ENCODE peak calls at places on chromosomes 11 and 22, in ten cellular contexts. One of them, this sample, is unnamed.

GRCh38 chr11:35192347-35192746 is 53.4 kb downstream of the CD44 start:
- DNase-seq in heart right ventricle: peak; percentile 58
- DNase-seq in AG09309: no peak
- DNase-seq in GM10248: no peak
- DNase-seq in pancreas: no peak
- DNase-seq in fibroblast of mammary gland: peak; percentile 43
- DNase-seq in fibroblast of pulmonary artery: peak; percentile 53
- DNase-seq in GM13977: no peak
- DNase-seq in fibroblast of the aortic adventitia: peak; percentile 56
- DNase-seq in fibroblast of lung: peak; percentile 74
- DNase-seq in this sample: peak; percentile 41

GRCh38 chr11:95556342-95557151 is 233.0 kb downstream of the FAM76B start:
- DNase-seq in GM13977: peak; percentile 34
- DNase-seq in pancreas: no peak
- DNase-seq in fibroblast of pulmonary artery: peak; percentile 43
- DNase-seq in fibroblast of mammary gland: peak; percentile 88
- DNase-seq in GM10248: peak; percentile 26
- DNase-seq in fibroblast of lung: peak; percentile 96
- DNase-seq in heart right ventricle: no peak
- DNase-seq in fibroblast of the aortic adventitia: peak; percentile 82
- DNase-seq in AG09309: peak; percentile 66
- DNase-seq in this sample: no peak

GRCh38 chr11:17259931-17260499 is 16.5 kb upstream of the NUCB2 start:
- DNase-seq in AG09309: no peak
- DNase-seq in fibroblast of lung: peak; percentile 17
- DNase-seq in fibroblast of pulmonary artery: peak; percentile 49
- DNase-seq in heart right ventricle: no peak
- DNase-seq in fibroblast of the aortic adventitia: peak; percentile 48
- DNase-seq in pancreas: no peak
- DNase-seq in fibroblast of mammary gland: peak; percentile 11
- DNase-seq in GM13977: no peak
- DNase-seq in GM10248: no peak
- DNase-seq in this sample: no peak

GRCh38 chr22:37703906-37704305 is 7.1 kb downstream of the TRIOBP start:
- DNase-seq in fibroblast of lung: no peak
- DNase-seq in AG09309: no peak
- DNase-seq in fibroblast of the aortic adventitia: no peak
- DNase-seq in fibroblast of pulmonary artery: no peak
- DNase-seq in pancreas: no peak
- DNase-seq in heart right ventricle: no peak
- DNase-seq in GM13977: no peak
- DNase-seq in GM10248: no peak
- DNase-seq in fibroblast of mammary gland: peak; percentile 38
- DNase-seq in this sample: no peak

GRCh38 chr11:33713162-33713913 is 12.7 kb upstream of the C11orf91 start:
- DNase-seq in fibroblast of pulmonary artery: no peak
- DNase-seq in fibroblast of mammary gland: no peak
- DNase-seq in fibroblast of the aortic adventitia: peak; percentile 51
- DNase-seq in GM13977: no peak
- DNase-seq in GM10248: no peak
- DNase-seq in heart right ventricle: no peak
- DNase-seq in pancreas: no peak
- DNase-seq in AG09309: no peak
- DNase-seq in fibroblast of lung: no peak
- DNase-seq in this sample: no peak

GRCh38 chr11:103582351-103582909 is 454.0 kb upstream of the DDI1 start:
- DNase-seq in fibroblast of the aortic adventitia: no peak
- DNase-seq in GM13977: no peak
- DNase-seq in fibroblast of lung: no peak
- DNase-seq in fibroblast of pulmonary artery: peak; percentile 13
- DNase-seq in fibroblast of mammary gland: peak; percentile 40
- DNase-seq in heart right ventricle: no peak
- DNase-seq in AG09309: no peak
- DNase-seq in pancreas: no peak
- DNase-seq in GM10248: no peak
- DNase-seq in this sample: no peak

GRCh38 chr11:14584595-14584994 is 59.0 kb upstream of the PDE3B start:
- DNase-seq in fibroblast of mammary gland: no peak
- DNase-seq in GM13977: no peak
- DNase-seq in fibroblast of lung: no peak
- DNase-seq in fibroblast of pulmonary artery: no peak
- DNase-seq in pancreas: no peak
- DNase-seq in fibroblast of the aortic adventitia: no peak
- DNase-seq in heart right ventricle: no peak
- DNase-seq in AG09309: no peak
- DNase-seq in GM10248: no peak
- DNase-seq in this sample: no peak

GRCh38 chr11:86245369-86246292 is 1.1 kb downstream of the EED start:
- DNase-seq in fibroblast of pulmonary artery: peak; percentile 18
- DNase-seq in GM13977: peak; percentile 31
- DNase-seq in fibroblast of lung: peak; percentile 28
- DNase-seq in AG09309: no peak
- DNase-seq in fibroblast of the aortic adventitia: peak; percentile 28
- DNase-seq in fibroblast of mammary gland: peak; percentile 23
- DNase-seq in GM10248: no peak
- DNase-seq in heart right ventricle: no peak
- DNase-seq in pancreas: no peak
- DNase-seq in this sample: peak; percentile 45

GRCh38 chr11:10400856-10401255 is 54.2 kb upstream of the AMPD3 start:
- DNase-seq in fibroblast of mammary gland: no peak
- DNase-seq in fibroblast of pulmonary artery: no peak
- DNase-seq in heart right ventricle: no peak
- DNase-seq in fibroblast of lung: no peak
- DNase-seq in fibroblast of the aortic adventitia: no peak
- DNase-seq in AG09309: no peak
- DNase-seq in GM13977: no peak
- DNase-seq in pancreas: no peak
- DNase-seq in GM10248: no peak
- DNase-seq in this sample: no peak

GRCh38 chr11:102256251-102256650 is 61.0 kb upstream of the BIRC3 start:
- DNase-seq in AG09309: no peak
- DNase-seq in fibroblast of pulmonary artery: peak; percentile 46
- DNase-seq in pancreas: no peak
- DNase-seq in heart right ventricle: no peak
- DNase-seq in GM13977: no peak
- DNase-seq in fibroblast of the aortic adventitia: no peak
- DNase-seq in fibroblast of lung: peak; percentile 55
- DNase-seq in GM10248: no peak
- DNase-seq in fibroblast of mammary gland: peak; percentile 81
- DNase-seq in this sample: no peak

GRCh38 chr11:113906038-113906437 is 1.4 kb downstream of the HTR3B start:
- DNase-seq in fibroblast of mammary gland: peak; percentile 43
- DNase-seq in GM13977: no peak
- DNase-seq in GM10248: no peak
- DNase-seq in fibroblast of lung: peak; percentile 55
- DNase-seq in heart right ventricle: no peak
- DNase-seq in fibroblast of the aortic adventitia: peak; percentile 22
- DNase-seq in pancreas: no peak
- DNase-seq in fibroblast of pulmonary artery: peak; percentile 31
- DNase-seq in AG09309: no peak
- DNase-seq in this sample: no peak
- TF ChIP-seq CTCF in fibroblast of mammary gland: peak; percentile 29
- TF ChIP-seq CTCF in GM13977: no peak
- TF ChIP-seq CTCF in GM10248: no peak
- TF ChIP-seq CTCF in fibroblast of lung: no peak
- TF ChIP-seq CTCF in heart right ventricle: no peak
- TF ChIP-seq CTCF in fibroblast of the aortic adventitia: no peak
- TF ChIP-seq CTCF in pancreas: no peak
- TF ChIP-seq CTCF in fibroblast of pulmonary artery: peak; percentile 19
- TF ChIP-seq CTCF in AG09309: peak; percentile 30
- TF ChIP-seq CTCF in this sample: no peak

GRCh38 chr11:27505781-27506180 is 788 bp downstream of the LIN7C start:
- DNase-seq in pancreas: no peak
- DNase-seq in GM10248: no peak
- DNase-seq in fibroblast of lung: no peak
- DNase-seq in GM13977: no peak
- DNase-seq in fibroblast of the aortic adventitia: peak; percentile 46
- DNase-seq in fibroblast of pulmonary artery: no peak
- DNase-seq in heart right ventricle: no peak
- DNase-seq in fibroblast of mammary gland: no peak
- DNase-seq in AG09309: no peak
- DNase-seq in this sample: no peak

GRCh38 chr11:27507561-27508322 is 1.2 kb upstream of the LIN7C start:
- DNase-seq in AG09309: no peak
- DNase-seq in fibroblast of the aortic adventitia: no peak
- DNase-seq in fibroblast of lung: no peak
- DNase-seq in pancreas: no peak
- DNase-seq in GM13977: no peak
- DNase-seq in heart right ventricle: no peak
- DNase-seq in fibroblast of mammary gland: peak; percentile 7
- DNase-seq in fibroblast of pulmonary artery: no peak
- DNase-seq in GM10248: no peak
- DNase-seq in this sample: no peak

GRCh38 chr11:27509953-27510352 is 3.4 kb upstream of the LIN7C start:
- DNase-seq in AG09309: no peak
- DNase-seq in GM10248: no peak
- DNase-seq in fibroblast of pulmonary artery: no peak
- DNase-seq in fibroblast of lung: no peak
- DNase-seq in GM13977: no peak
- DNase-seq in heart right ventricle: no peak
- DNase-seq in fibroblast of mammary gland: no peak
- DNase-seq in fibroblast of the aortic adventitia: no peak
- DNase-seq in pancreas: no peak
- DNase-seq in this sample: no peak

GRCh38 chr11:27501102-27501501 is 5.5 kb downstream of the LIN7C start:
- DNase-seq in AG09309: no peak
- DNase-seq in fibroblast of mammary gland: no peak
- DNase-seq in pancreas: no peak
- DNase-seq in fibroblast of pulmonary artery: no peak
- DNase-seq in GM13977: no peak
- DNase-seq in heart right ventricle: no peak
- DNase-seq in GM10248: no peak
- DNase-seq in fibroblast of lung: no peak
- DNase-seq in fibroblast of the aortic adventitia: no peak
- DNase-seq in this sample: no peak

DNA sequence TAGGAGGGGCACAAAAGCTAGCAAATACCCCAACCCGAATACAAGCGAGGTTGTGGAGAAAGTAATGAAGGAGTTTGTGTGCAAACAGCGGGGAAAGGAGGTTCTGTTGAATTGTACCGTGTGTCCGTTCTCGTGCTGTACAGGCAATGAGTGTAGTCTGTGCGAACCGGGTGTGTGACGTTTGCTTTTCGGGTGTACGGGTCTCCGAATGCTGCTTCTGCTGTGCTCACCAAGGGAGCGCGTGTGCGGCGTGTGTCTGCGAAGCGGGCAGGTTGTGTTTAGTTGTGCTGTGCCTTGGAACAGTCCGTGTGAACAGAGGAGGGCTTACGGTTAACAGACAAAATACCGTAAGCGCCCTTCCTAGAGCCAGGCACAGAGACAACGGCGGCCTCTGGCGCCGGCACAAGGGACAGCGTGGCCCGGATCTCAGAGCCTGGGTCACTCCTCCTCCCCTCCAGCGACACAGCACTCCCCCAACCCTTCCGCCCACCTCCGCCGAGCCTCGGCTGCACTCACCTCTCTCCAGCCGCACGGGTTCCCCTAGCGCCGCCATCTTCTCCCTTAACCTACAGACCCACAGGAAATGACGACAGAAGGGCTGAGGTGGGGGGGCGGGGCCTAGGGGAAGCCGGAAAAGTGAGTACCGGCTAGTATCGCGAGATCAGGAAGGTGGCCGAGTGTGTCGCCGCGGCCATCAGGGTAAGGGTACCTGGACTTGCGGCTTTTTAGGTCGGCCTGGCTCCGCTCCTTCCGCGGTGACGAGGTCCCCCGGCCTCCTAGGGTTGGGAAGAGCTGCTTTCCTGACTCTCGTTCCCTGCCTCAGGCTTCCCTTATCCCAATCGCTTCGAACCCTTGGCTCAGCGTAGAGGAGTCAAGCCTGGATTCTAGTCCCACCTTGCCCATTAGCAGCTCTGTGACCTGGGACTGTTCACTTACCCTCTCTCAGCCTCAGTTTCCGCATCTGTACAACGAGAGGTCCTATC is at the start of gene LIN7C:
- DNase-seq in fibroblast of pulmonary artery: peak; percentile 96
- DNase-seq in fibroblast of mammary gland: peak; percentile 92
- DNase-seq in GM10248: peak; percentile 95
- DNase-seq in pancreas: peak; percentile 94
- DNase-seq in fibroblast of the aortic adventitia: peak; percentile 94
- DNase-seq in AG09309: peak; percentile 69
- DNase-seq in fibroblast of lung: peak; percentile 95
- DNase-seq in GM13977: peak; percentile 89
- DNase-seq in heart right ventricle: peak; percentile 98
- DNase-seq in this sample: peak; percentile 99
- TF ChIP-seq CTCF in fibroblast of pulmonary artery: no peak
- TF ChIP-seq CTCF in fibroblast of mammary gland: no peak
- TF ChIP-seq CTCF in GM10248: no peak
- TF ChIP-seq CTCF in pancreas: no peak
- TF ChIP-seq CTCF in fibroblast of the aortic adventitia: peak; percentile 12
- TF ChIP-seq CTCF in AG09309: no peak
- TF ChIP-seq CTCF in fibroblast of lung: no peak
- TF ChIP-seq CTCF in GM13977: peak; percentile 26
- TF ChIP-seq CTCF in heart right ventricle: no peak
- TF ChIP-seq CTCF in this sample: peak; percentile 6

GRCh38 chr22:50141891-50142363 is 28.6 kb upstream of the PANX2 start:
- DNase-seq in fibroblast of mammary gland: no peak
- DNase-seq in AG09309: no peak
- DNase-seq in GM10248: no peak
- DNase-seq in fibroblast of the aortic adventitia: no peak
- DNase-seq in GM13977: no peak
- DNase-seq in pancreas: no peak
- DNase-seq in fibroblast of pulmonary artery: no peak
- DNase-seq in heart right ventricle: no peak
- DNase-seq in fibroblast of lung: peak; percentile 70
- DNase-seq in this sample: no peak
- TF ChIP-seq CTCF in fibroblast of mammary gland: no peak
- TF ChIP-seq CTCF in AG09309: no peak
- TF ChIP-seq CTCF in GM10248: no peak
- TF ChIP-seq CTCF in fibroblast of the aortic adventitia: no peak
- TF ChIP-seq CTCF in GM13977: no peak
- TF ChIP-seq CTCF in pancreas: no peak
- TF ChIP-seq CTCF in fibroblast of pulmonary artery: peak; percentile 9
- TF ChIP-seq CTCF in heart right ventricle: no peak
- TF ChIP-seq CTCF in fibroblast of lung: peak; percentile 11
- TF ChIP-seq CTCF in this sample: no peak

DNA sequence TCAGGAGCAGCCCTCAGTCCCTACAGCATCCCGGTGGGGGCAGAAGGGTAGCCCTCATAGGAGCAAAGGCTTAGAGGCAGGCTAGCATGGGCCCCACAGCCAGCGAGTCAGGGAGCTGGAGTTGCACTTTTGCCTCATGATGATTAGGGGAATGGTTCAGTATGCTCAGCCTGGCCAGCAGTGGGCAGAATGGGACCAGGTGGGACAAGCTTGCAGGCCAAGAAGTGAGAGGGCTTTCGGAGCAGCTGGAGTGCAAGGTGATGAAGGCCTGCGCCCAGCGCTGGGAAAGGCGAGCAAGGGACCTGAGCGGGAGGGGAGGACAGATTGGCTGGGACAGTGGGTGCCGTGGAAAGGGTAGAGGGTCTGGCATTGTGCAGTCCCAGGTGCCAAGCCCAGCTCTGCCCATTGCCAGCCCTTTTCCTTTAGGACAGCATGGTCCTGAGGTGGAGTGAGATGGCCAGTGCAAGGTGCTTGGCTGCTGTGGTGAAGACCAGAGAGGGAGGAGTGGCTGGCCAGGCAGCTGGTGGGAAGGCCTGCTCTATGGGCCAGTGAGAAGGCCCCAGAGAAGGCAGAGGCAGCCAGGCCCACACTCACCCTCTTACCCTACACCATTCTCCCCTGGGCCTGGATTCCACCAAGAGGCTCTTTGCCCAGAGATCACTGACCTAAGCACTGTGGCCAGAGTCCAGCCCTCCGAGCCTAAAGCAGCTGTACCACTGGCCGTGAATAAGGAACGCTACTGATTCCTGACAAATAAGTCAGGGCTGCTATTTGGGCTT is 47.9 kb upstream of the SUSD2 start:
- DNase-seq in GM13977: no peak
- DNase-seq in heart right ventricle: no peak
- DNase-seq in fibroblast of lung: peak; percentile 41
- DNase-seq in pancreas: no peak
- DNase-seq in fibroblast of pulmonary artery: peak; percentile 29
- DNase-seq in GM10248: no peak
- DNase-seq in AG09309: no peak
- DNase-seq in fibroblast of mammary gland: peak; percentile 46
- DNase-seq in fibroblast of the aortic adventitia: no peak
- DNase-seq in this sample: no peak
- TF ChIP-seq CTCF in GM13977: peak; percentile 36
- TF ChIP-seq CTCF in heart right ventricle: peak; percentile 36
- TF ChIP-seq CTCF in fibroblast of lung: peak; percentile 22
- TF ChIP-seq CTCF in pancreas: no peak
- TF ChIP-seq CTCF in fibroblast of pulmonary artery: peak; percentile 27
- TF ChIP-seq CTCF in GM10248: peak; percentile 43
- TF ChIP-seq CTCF in AG09309: peak; percentile 26
- TF ChIP-seq CTCF in fibroblast of mammary gland: peak; percentile 37
- TF ChIP-seq CTCF in fibroblast of the aortic adventitia: peak; percentile 32
- TF ChIP-seq CTCF in this sample: no peak

This sample was measured in mucosa of descending colon.